ENCODE peak calls at places on chromosomes 7 and 10, in eight cellular contexts. D is SW 1271; F is pons; W is smooth muscle cell of the brain vasculature; X is fibroblast of mammary gland; S is activated B cell treated with CpG ODN at 0.5 μM for 24 hours; M is stimulated activated CD8-positive, alpha-beta memory T cell treated with anti-CD3 and anti-CD28 coated beads, Interleukin-7, amount 100 ng/mL, for 1 hour; G is ovary. J is an unnamed sample.

GRCh38 chr10:131277969-131278368 is 33.6 kb downstream of the TCERG1L start:
- DNase-seq in X (no peak), M (no peak), F (no peak), G (no peak), W (no peak), S (no peak), D (no peak), J (no peak)

GRCh38 chr7:12686894-12687212 is 580 bp upstream of the ARL4A start:
- DNase-seq in X (no peak), S (no peak), D (peak), F (no peak), G (no peak), M (no peak), W (no peak), J (no peak)

GRCh38 chr10:22646291-22646926 is 68.0 kb downstream of the PIP4K2A start:
- DNase-seq in F (no peak), X (no peak), M (no peak), S (no peak), W (no peak), D (no peak), G (no peak), J (no peak)

GRCh38 chr7:21146642-21147423 is 281.1 kb upstream of the SP4 start:
- DNase-seq in F (no peak), W (no peak), X (no peak), M (no peak), S (no peak), D (no peak), G (no peak), J (no peak)

GRCh38 chr7:137484326-137484725 is 140.8 kb upstream of the PTN start:
- DNase-seq in W (no peak), F (no peak), D (no peak), G (no peak), S (no peak), X (no peak), M (no peak), J (no peak)

GRCh38 chr7:66267249-66267648 is 62.1 kb downstream of the TPST1 start:
- DNase-seq in S (no peak), M (no peak), D (no peak), X (peak), F (no peak), G (peak), W (peak), J (no peak)

GRCh38 chr10:76962851-76963250 is 674.8 kb downstream of the KCNMA1 start:
- DNase-seq in F (no peak), W (no peak), D (no peak), X (peak), G (no peak), M (no peak), S (no peak), J (no peak)

GRCh38 chr10:6347391-6347951 is 144.7 kb downstream of the PFKFB3 start:
- DNase-seq in X (no peak), G (no peak), M (peak), S (peak), F (peak), D (no peak), W (no peak), J (no peak)

GRCh38 chr10:73590881-73591577 is at the start of gene USP54:
- DNase-seq in S (no peak), F (peak), W (peak), M (no peak), D (peak), G (no peak), X (peak), J (no peak)

GRCh38 chr7:18896343-18896975 is 221.0 kb downstream of the TWIST1 start:
- DNase-seq in S (no peak), F (no peak), G (no peak), W (no peak), M (no peak), D (no peak), X (no peak), J (no peak)

GRCh38 chr10:11742779-11743298 is 657 bp downstream of the ECHDC3 start:
- DNase-seq in M (no peak), W (no peak), S (peak), G (no peak), D (no peak), F (no peak), X (no peak), J (no peak)

GRCh38 chr10:19702215-19702614 is 114.0 kb upstream of the PLXDC2 start:
- DNase-seq in W (no peak), S (no peak), D (peak), M (no peak), G (no peak), F (no peak), X (peak), J (no peak)

GRCh38 chr10:18737841-18738240 is 78.6 kb downstream of the ARL5B start:
- DNase-seq in M (no peak), S (no peak), F (no peak), G (no peak), X (peak), D (no peak), W (no peak), J (no peak)

GRCh38 chr7:107968449-107968848 is 34.5 kb downstream of the LAMB1 start:
- DNase-seq in W (no peak), G (no peak), S (no peak), F (no peak), M (no peak), D (no peak), X (no peak), J (no peak)

GRCh38 chr7:4951304-4951703 is 7.7 kb downstream of the MMD2 start:
- DNase-seq in X (no peak), S (no peak), M (no peak), W (no peak), F (no peak), D (no peak), G (no peak), J (no peak)

GRCh38 chr7:84674236-84674913 is 479.8 kb upstream of the SEMA3A start:
- DNase-seq in G (no peak), X (peak), D (no peak), M (no peak), S (no peak), W (no peak), F (no peak), J (no peak)

GRCh38 chr10:15545884-15546283 is 173.8 kb downstream of the ITGA8 start:
- DNase-seq in X (no peak), M (no peak), D (no peak), F (no peak), S (no peak), W (no peak), G (no peak), J (no peak)

GRCh38 chr10:28559661-28560060 is 26.7 kb downstream of the WAC start:
- DNase-seq in D (no peak), W (no peak), X (peak), F (no peak), M (no peak), S (no peak), G (no peak), J (no peak)

GRCh38 chr10:70267161-70267933 is 16.5 kb downstream of the NPFFR1 start:
- DNase-seq in S (no peak), M (no peak), D (peak), X (peak), G (no peak), W (peak), F (no peak), J (no peak)

GRCh38 chr10:35470535-35470934 is 134.2 kb downstream of the CCNY start:
- DNase-seq in F (peak), G (no peak), S (no peak), D (no peak), W (no peak), M (no peak), X (no peak), J (no peak)

GRCh38 chr7:72435913-72436480 is 23.9 kb upstream of the CALN1 start:
- DNase-seq in M (no peak), F (no peak), W (no peak), X (peak), G (no peak), D (no peak), S (no peak), J (no peak)

GRCh38 chr10:97490592-97490991 is 7.6 kb downstream of the MMS19 start:
- DNase-seq in M (no peak), F (peak), D (no peak), S (no peak), G (no peak), W (no peak), X (no peak), J (no peak)

GRCh38 chr10:114491419-114491818 is 87.1 kb upstream of the AFAP1L2 start:
- DNase-seq in F (no peak), G (no peak), X (peak), D (no peak), M (no peak), W (no peak), S (no peak), J (no peak)

GRCh38 chr7:102417105-102417504 is 16.3 kb upstream of the ORAI2 start:
- DNase-seq in G (no peak), D (no peak), F (no peak), W (no peak), X (no peak), M (no peak), S (no peak), J (no peak)

GRCh38 chr7:127252736-127253288 is at the start of gene GRM8:
- DNase-seq in W (no peak), F (peak), D (peak), S (peak), M (no peak), G (peak), X (peak), J (no peak)

GRCh38 chr10:102230264-102230860 is 4.3 kb downstream of the ELOVL3 start:
- DNase-seq in W (peak), F (no peak), S (peak), X (peak), D (no peak), M (no peak), G (peak), J (no peak)

GRCh38 chr7:6558837-6559236 is 7.6 kb upstream of the GRID2IP start:
- DNase-seq in X (peak), S (no peak), D (peak), W (no peak), F (peak), G (no peak), M (no peak), J (no peak)

GRCh38 chr7:140640060-140640611 is 477 bp downstream of the DENND2A start:
- DNase-seq in F (no peak), M (no peak), W (no peak), G (peak), S (peak), D (no peak), X (no peak), J (no peak)

GRCh38 chr10:30026578-30026977 is 32.8 kb downstream of the JCAD start:
- DNase-seq in M (no peak), G (no peak), F (no peak), S (no peak), W (no peak), X (no peak), D (no peak), J (no peak)

GRCh38 chr10:96703358-96703757 is 17.0 kb downstream of the PIK3AP1 start:
- DNase-seq in W (no peak), S (no peak), G (no peak), F (peak), X (no peak), M (no peak), D (no peak), J (no peak)

J was measured in vagina.